ENCODE peak calls at places on chromosomes 2 and 18, in four cellular contexts. O is fibroblast of lung, C is tibial nerve, K is cardiac muscle cell. H is an unnamed sample.

GRCh38 chr2:39996653-39997080 is 217.6 kb upstream of the THUMPD2 start:
- DNase-seq in O (peak; percentile 99), K (no peak), C (no peak), H (no peak)

GRCh38 chr2:217203086-217203485 is 343.2 kb upstream of the TNP1 start:
- DNase-seq in K (no peak), C (no peak), O (no peak), H (no peak)

GRCh38 chr2:2942225-2942624 is 435.4 kb downstream of the EIPR1 start:
- DNase-seq in O (no peak), K (no peak), C (no peak), H (no peak)

GRCh38 chr18:59743561-59743960 is 46.3 kb upstream of the CCBE1 start:
- DNase-seq in K (no peak), C (no peak), O (peak; percentile 71), H (no peak)

GRCh38 chr2:180456811-180457210 is 449.7 kb upstream of the CWC22 start:
- DNase-seq in C (no peak), K (no peak), O (no peak), H (no peak)

GRCh38 chr2:42755161-42755900 is 8.6 kb downstream of the OXER1 start:
- DNase-seq in O (peak; percentile 6), K (no peak), C (no peak), H (no peak)

GRCh38 chr2:61938511-61938910 is 33.0 kb downstream of the COMMD1 start:
- DNase-seq in O (no peak), C (no peak), K (no peak), H (no peak)

GRCh38 chr2:174617120-174617519 is 19.5 kb upstream of the WIPF1 start:
- DNase-seq in O (no peak), C (no peak), K (no peak), H (no peak)

GRCh38 chr2:27640722-27641245 is 11.9 kb downstream of the GPN1 start:
- DNase-seq in C (no peak), O (peak; percentile 42), K (no peak), H (no peak)

GRCh38 chr2:127940641-127941040 is 54.9 kb upstream of the AMMECR1L start:
- DNase-seq in K (no peak), C (no peak), O (no peak), H (no peak)

GRCh38 chr2:162243305-162243693 is at the start of gene FAP:
- DNase-seq in C (no peak), K (no peak), O (peak; percentile 93), H (no peak)

GRCh38 chr2:17470855-17471641 is 47.2 kb downstream of the RAD51AP2 start:
- DNase-seq in C (no peak), K (peak; percentile 20), O (peak; percentile 86), H (no peak)

GRCh38 chr18:67265464-67266245 is 250.9 kb downstream of the DSEL start:
- DNase-seq in K (no peak), O (peak; percentile 94), C (no peak), H (no peak)

GRCh38 chr18:28359177-28359576 is 182.2 kb upstream of the CDH2 start:
- DNase-seq in C (no peak), K (no peak), O (no peak), H (no peak)

GRCh38 chr2:33441235-33441810 is 35.1 kb upstream of the RASGRP3 start:
- DNase-seq in K (peak; percentile 76), C (peak; percentile 66), O (peak; percentile 56), H (peak; percentile 59)

GRCh38 chr2:85996591-85996990 is 107.8 kb upstream of the ST3GAL5 start:
- DNase-seq in O (no peak), C (no peak), K (peak; percentile 31), H (no peak)

GRCh38 chr2:8098952-8099582 is 582.8 kb upstream of the ID2 start:
- DNase-seq in C (no peak), O (peak; percentile 5), K (no peak), H (no peak)

GRCh38 chr2:231563378-231563961 is 29.2 kb upstream of the TEX44 start:
- DNase-seq in O (peak; percentile 43), K (peak; percentile 67), C (peak; percentile 28), H (peak; percentile 52)

GRCh38 chr2:177342736-177343135 is 49.8 kb upstream of the AGPS start:
- DNase-seq in C (no peak), K (no peak), O (no peak), H (no peak)

GRCh38 chr2:151634726-151635467 is 99.4 kb downstream of the NEB start:
- DNase-seq in K (no peak), O (peak; percentile 39), C (no peak), H (no peak)

GRCh38 chr2:128646091-128646490 is 327.4 kb upstream of the HS6ST1 start:
- DNase-seq in K (no peak), O (no peak), C (no peak), H (no peak)

DNA sequence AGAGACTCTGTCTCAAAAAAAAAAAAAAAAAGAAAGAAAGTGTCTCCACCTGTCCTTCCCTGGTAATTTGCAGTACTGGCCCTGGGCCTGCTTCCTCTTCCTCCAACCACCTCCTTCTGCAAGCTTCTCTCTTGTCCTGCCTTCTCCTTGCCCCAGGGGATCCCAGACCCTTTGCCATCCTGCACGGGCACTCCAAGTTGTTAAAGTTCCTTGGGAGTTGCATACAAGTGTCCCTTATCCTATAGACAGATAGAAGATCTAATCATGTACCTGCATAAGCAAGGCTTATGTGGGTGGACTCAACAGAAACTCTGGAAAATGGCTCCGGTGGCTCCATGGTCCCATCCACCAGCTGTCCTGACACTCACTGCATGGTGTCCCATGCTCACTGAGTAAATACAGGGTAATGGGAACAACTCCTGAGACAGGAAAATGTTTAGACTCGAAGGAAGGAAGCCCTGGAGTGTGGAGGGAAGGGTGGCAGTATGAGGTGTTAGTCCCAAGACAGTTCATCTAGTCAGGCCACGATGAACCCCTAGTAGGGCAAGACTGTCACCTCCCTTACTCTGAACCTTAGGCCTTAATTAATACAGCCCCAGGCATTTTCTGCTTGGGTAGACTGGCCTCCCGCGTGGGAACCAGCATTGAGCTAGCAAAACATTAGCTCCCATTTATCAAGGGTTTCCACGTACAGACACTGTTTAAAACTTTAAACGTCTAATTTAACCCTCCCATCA is 17.1 kb downstream of the ODC1 start:
- DNase-seq in O (no peak), C (no peak), K (no peak), H (no peak)
- H3K4me3 ChIP-seq in O (no peak overlapping the region), C (no peak overlapping the region), K (no peak overlapping the region), H (no peak overlapping the region)

GRCh38 chr2:136115183-136115751 is 2.7 kb downstream of the CXCR4 start:
- DNase-seq in K (no peak), O (no peak), C (no peak), H (no peak)
- H3K4me3 ChIP-seq in K (no peak overlapping the region), O (no peak overlapping the region), C (no peak overlapping the region), H (no peak overlapping the region)

GRCh38 chr2:71718686-71719085 is 265.3 kb downstream of the DYSF start:
- DNase-seq in O (no peak), K (no peak), C (no peak), H (peak; percentile 37)
- H3K4me3 ChIP-seq in O (no peak overlapping the region), K (no peak overlapping the region), C (no peak overlapping the region), H (no peak overlapping the region)

GRCh38 chr2:64831134-64831976 is 157.8 kb upstream of the SLC1A4 start:
- DNase-seq in C (peak; percentile 79), O (peak; percentile 88), K (peak; percentile 75), H (peak; percentile 70)
- H3K4me3 ChIP-seq in C (no peak overlapping the region), O (no peak overlapping the region), K (no peak overlapping the region), H (peak overlapping the region; percentile 19)

GRCh38 chr2:229996320-229996719 is 72.4 kb downstream of the SLC16A14 start:
- DNase-seq in C (no peak), K (no peak), O (no peak), H (no peak)
- H3K4me3 ChIP-seq in C (no peak overlapping the region), K (no peak overlapping the region), O (no peak overlapping the region), H (no peak overlapping the region)

DNA sequence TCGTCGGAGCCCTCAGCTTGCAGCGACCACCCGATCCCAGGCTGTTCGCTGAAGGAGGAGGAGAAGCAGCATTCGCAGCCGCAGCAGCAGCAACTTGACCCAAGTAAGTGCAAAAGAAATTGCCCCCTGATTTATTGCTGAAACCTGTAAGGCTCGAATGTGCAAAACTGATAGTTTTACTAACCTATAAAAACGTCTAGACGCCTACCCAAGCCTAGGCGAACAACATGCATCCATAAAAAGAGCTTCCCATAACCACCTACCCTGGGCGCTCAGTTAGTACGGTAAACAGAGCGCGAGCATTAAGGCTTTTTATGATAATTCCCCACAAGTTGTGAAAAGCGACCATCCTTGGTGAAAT is 944 bp downstream of the HOXD9 start:
- DNase-seq in K (no peak), O (no peak), C (no peak), H (no peak)
- H3K4me3 ChIP-seq in K (peak overlapping the region; percentile 30), O (no peak overlapping the region), C (peak overlapping the region; percentile 35), H (no peak overlapping the region)

H was measured in dorsolateral prefrontal cortex.